ENCODE peak calls at places on chromosomes 16 and 17, in nine cellular contexts. F is astrocyte of the spinal cord; A is WTC11; V is stimulated activated CD4-positive, alpha-beta T cell treated with anti-CD3 and anti-CD28 coated beads, Interleukin-4, amount 100 ng/mL, for 1 hour; R is psoas muscle; E is NCI-H2029 treated with DMSO at 0.1 percent for 48 hours; K is myocyte; C is EL; M is nucleus accumbens. O is an unnamed sample.

GRCh38 chr16:54812229-54812628 is 118.4 kb upstream of the IRX5 start:
- DNase-seq in C (no peak), M (no peak), F (peak), V (no peak), R (no peak), E (no peak), K (peak), A (no peak), O (no peak)

GRCh38 chr17:68328676-68329075 is 37.4 kb downstream of the ARSG start:
- DNase-seq in A (no peak), K (no peak), V (no peak), E (no peak), F (no peak), M (no peak), C (peak), R (no peak), O (no peak)

GRCh38 chr16:88303890-88304819 is 78.6 kb upstream of the ZNF469 start:
- DNase-seq in M (no peak), C (peak), R (peak), F (peak), A (no peak), K (peak), E (no peak), V (no peak), O (no peak)

GRCh38 chr16:4301968-4302367 is 13.9 kb upstream of the GLIS2 start:
- DNase-seq in K (no peak), E (no peak), R (no peak), M (no peak), V (no peak), F (no peak), C (no peak), A (no peak), O (no peak)

GRCh38 chr16:28085376-28086171 is 22.1 kb upstream of the GSG1L start:
- DNase-seq in F (no peak), K (no peak), A (no peak), R (no peak), M (no peak), E (no peak), V (no peak), C (no peak), O (no peak)

GRCh38 chr17:28478940-28479615 is 5.6 kb downstream of the SLC13A2 start:
- DNase-seq in E (no peak), F (no peak), M (no peak), C (no peak), R (no peak), A (no peak), K (no peak), V (no peak), O (no peak)

GRCh38 chr17:63279498-63280230 is 166.4 kb downstream of the CYB561 start:
- DNase-seq in V (no peak), R (no peak), F (peak), E (no peak), M (no peak), C (peak), A (no peak), K (no peak), O (no peak)

GRCh38 chr16:3983081-3983520 is 102.6 kb upstream of the CREBBP start:
- DNase-seq in R (peak), V (peak), C (peak), E (peak), F (peak), M (peak), A (peak), K (peak), O (peak)

GRCh38 chr17:66508896-66509843 is 206.8 kb downstream of the PRKCA start:
- DNase-seq in K (peak), V (peak), F (peak), A (no peak), C (peak), M (no peak), R (no peak), E (peak), O (no peak)

GRCh38 chr17:70078549-70078948 is 3.5 kb downstream of the KCNJ16 start:
- DNase-seq in F (no peak), R (no peak), M (no peak), K (no peak), E (no peak), C (no peak), A (no peak), V (no peak), O (no peak)

GRCh38 chr17:82304826-82305726 is 12.3 kb downstream of the CD7 start:
- DNase-seq in M (no peak), K (no peak), A (no peak), F (no peak), V (no peak), R (no peak), C (no peak), E (no peak), O (no peak)

GRCh38 chr16:66049865-66050264 is 316.6 kb upstream of the CDH5 start:
- DNase-seq in K (no peak), F (no peak), V (no peak), E (no peak), C (no peak), M (no peak), A (no peak), R (no peak), O (no peak)

GRCh38 chr16:82043680-82044584 is 8.9 kb downstream of the HSD17B2 start:
- DNase-seq in K (peak), F (peak), A (no peak), E (no peak), R (no peak), C (peak), M (no peak), V (no peak), O (no peak)

GRCh38 chr16:30998852-30999761 is 11.3 kb downstream of the STX1B start:
- DNase-seq in R (no peak), F (no peak), E (no peak), A (no peak), K (peak), M (no peak), C (no peak), V (no peak), O (no peak)

GRCh38 chr17:1060991-1061390 is 64.1 kb downstream of the TIMM22 start:
- DNase-seq in F (peak), K (peak), V (no peak), C (peak), M (no peak), E (no peak), R (peak), A (no peak), O (no peak)

GRCh38 chr16:53631236-53631635 is 72.4 kb downstream of the RPGRIP1L start:
- DNase-seq in A (no peak), R (no peak), V (no peak), C (no peak), K (no peak), F (no peak), E (no peak), M (no peak), O (no peak)

GRCh38 chr17:9648521-9649110 is 3.3 kb downstream of the USP43 start:
- DNase-seq in K (no peak), F (no peak), V (no peak), A (peak), C (peak), M (no peak), R (no peak), E (no peak), O (no peak)

GRCh38 chr17:1147664-1148063 is 32.1 kb downstream of the ABR start:
- DNase-seq in C (peak), R (peak), K (peak), V (no peak), A (peak), E (peak), F (peak), M (no peak), O (peak)

GRCh38 chr16:27441998-27442397 is 40.0 kb downstream of the IL21R start:
- DNase-seq in K (no peak), C (no peak), F (no peak), E (no peak), R (no peak), V (no peak), M (no peak), A (no peak), O (no peak)

GRCh38 chr17:15469260-15469659 is 1.8 kb upstream of the CDRT4 start:
- DNase-seq in K (peak), E (no peak), C (peak), M (no peak), F (peak), A (no peak), V (no peak), R (peak), O (no peak)

GRCh38 chr16:83980794-83981193 is 12.8 kb downstream of the NECAB2 start:
- DNase-seq in A (no peak), V (no peak), K (no peak), F (no peak), M (no peak), E (no peak), C (no peak), R (no peak), O (no peak)